ENCODE peak calls at places on chromosomes 2 and 18, in five cellular contexts. L is upper lobe of left lung, F is stomach, K is transverse colon, Z is tibial nerve. V is an unnamed sample.

GRCh38 chr2:51998890-51999289 is 967.0 kb upstream of the NRXN1 start:
- DNase-seq in L (no peak), F (no peak), K (no peak), Z (no peak), V (no peak)

GRCh38 chr2:107588181-107588580 is 238.5 kb upstream of the RGPD4 start:
- DNase-seq in L (no peak), F (no peak), K (no peak), Z (no peak), V (no peak)

GRCh38 chr18:63850010-63850409 is 37.5 kb upstream of the SERPINB2 start:
- DNase-seq in L (no peak), F (no peak), K (no peak), Z (no peak), V (peak)

GRCh38 chr2:239193426-239193825 is 207.4 kb downstream of the HDAC4 start:
- DNase-seq in L (peak), F (peak), K (no peak), Z (no peak), V (no peak)

GRCh38 chr2:25161055-25161781 is 7.2 kb downstream of the POMC start:
- DNase-seq in L (peak), F (peak), K (peak), Z (peak), V (no peak)

GRCh38 chr2:17538022-17538843 is 2.3 kb upstream of the VSNL1 start:
- DNase-seq in L (no peak), F (no peak), K (peak), Z (no peak), V (peak)

GRCh38 chr2:53033416-53033815 is 734.2 kb upstream of the CHAC2 start:
- DNase-seq in L (no peak), F (no peak), K (no peak), Z (no peak), V (no peak)

GRCh38 chr2:59190518-59190917 is 949.4 kb upstream of the FANCL start:
- DNase-seq in L (no peak), F (no peak), K (no peak), Z (no peak), V (no peak)

GRCh38 chr18:68121308-68121707 is 593.6 kb downstream of the TMX3 start:
- DNase-seq in L (no peak), F (no peak), K (no peak), Z (no peak), V (no peak)

GRCh38 chr2:70935468-70936164 is at the start of gene ATP6V1B1:
- DNase-seq in L (peak), F (peak), K (no peak), Z (no peak), V (no peak)

GRCh38 chr2:174485763-174486613 is 841 bp downstream of the GPR155 start:
- DNase-seq in L (no peak), F (peak), K (peak), Z (no peak), V (peak)

GRCh38 chr2:25123682-25124081 is 44.7 kb downstream of the POMC start:
- DNase-seq in L (peak), F (no peak), K (no peak), Z (no peak), V (no peak)

GRCh38 chr18:11470941-11471340 is 138.5 kb upstream of the SLC35G4 start:
- DNase-seq in L (no peak), F (no peak), K (no peak), Z (no peak), V (no peak)

GRCh38 chr18:48861181-48861715 is 89.5 kb downstream of the SMAD7 start:
- DNase-seq in L (no peak), F (no peak), K (no peak), Z (no peak), V (no peak)

GRCh38 chr2:217517402-217517801 is 485.4 kb downstream of the TNS1 start:
- DNase-seq in L (no peak), F (no peak), K (no peak), Z (no peak), V (no peak)

GRCh38 chr2:102283996-102284395 is 27.4 kb upstream of the IL1RL1 start:
- DNase-seq in L (no peak), F (no peak), K (no peak), Z (no peak), V (no peak)

GRCh38 chr2:168673265-168674222 is 128.9 kb upstream of the NOSTRIN start:
- DNase-seq in L (no peak), F (no peak), K (no peak), Z (no peak), V (no peak)

GRCh38 chr2:168666339-168666738 is 136.1 kb upstream of the NOSTRIN start:
- DNase-seq in L (no peak), F (no peak), K (no peak), Z (no peak), V (no peak)

GRCh38 chr2:168670478-168670877 is 132.0 kb upstream of the NOSTRIN start:
- DNase-seq in L (no peak), F (no peak), K (no peak), Z (no peak), V (no peak)

GRCh38 chr2:168671932-168672331 is 130.5 kb upstream of the NOSTRIN start:
- DNase-seq in L (no peak), F (no peak), K (no peak), Z (no peak), V (no peak)

DNA sequence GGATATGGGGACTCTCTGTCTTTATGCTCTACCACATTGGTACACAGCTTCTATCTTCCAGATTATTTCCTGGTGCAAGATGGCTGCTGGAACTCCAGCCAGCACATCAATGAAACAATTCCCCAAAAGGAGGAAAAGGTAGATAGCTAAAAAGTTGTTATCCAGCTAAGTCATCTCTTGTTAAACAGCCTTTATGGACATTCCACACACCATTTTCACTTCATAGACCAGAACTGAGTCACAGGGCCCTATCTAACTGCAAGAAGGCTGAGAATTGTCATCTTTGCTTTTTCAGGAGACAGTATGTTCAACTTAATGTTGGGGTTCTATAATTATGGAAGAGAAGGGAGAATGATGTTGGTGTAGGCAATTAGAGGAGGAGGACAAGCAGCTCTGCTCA is 133.3 kb upstream of the NOSTRIN start:
- DNase-seq in L (no peak), F (no peak), K (no peak), Z (no peak), V (no peak)
- TF ChIP-seq EP300 in L (no peak), F (no peak), K (no peak), Z (no peak), V (no peak)

GRCh38 chr2:128554151-128554769 is 235.6 kb upstream of the HS6ST1 start:
- DNase-seq in L (no peak), F (no peak), K (no peak), Z (no peak), V (no peak)
- TF ChIP-seq EP300 in L (no peak), F (no peak), K (no peak), Z (no peak), V (no peak)

DNA sequence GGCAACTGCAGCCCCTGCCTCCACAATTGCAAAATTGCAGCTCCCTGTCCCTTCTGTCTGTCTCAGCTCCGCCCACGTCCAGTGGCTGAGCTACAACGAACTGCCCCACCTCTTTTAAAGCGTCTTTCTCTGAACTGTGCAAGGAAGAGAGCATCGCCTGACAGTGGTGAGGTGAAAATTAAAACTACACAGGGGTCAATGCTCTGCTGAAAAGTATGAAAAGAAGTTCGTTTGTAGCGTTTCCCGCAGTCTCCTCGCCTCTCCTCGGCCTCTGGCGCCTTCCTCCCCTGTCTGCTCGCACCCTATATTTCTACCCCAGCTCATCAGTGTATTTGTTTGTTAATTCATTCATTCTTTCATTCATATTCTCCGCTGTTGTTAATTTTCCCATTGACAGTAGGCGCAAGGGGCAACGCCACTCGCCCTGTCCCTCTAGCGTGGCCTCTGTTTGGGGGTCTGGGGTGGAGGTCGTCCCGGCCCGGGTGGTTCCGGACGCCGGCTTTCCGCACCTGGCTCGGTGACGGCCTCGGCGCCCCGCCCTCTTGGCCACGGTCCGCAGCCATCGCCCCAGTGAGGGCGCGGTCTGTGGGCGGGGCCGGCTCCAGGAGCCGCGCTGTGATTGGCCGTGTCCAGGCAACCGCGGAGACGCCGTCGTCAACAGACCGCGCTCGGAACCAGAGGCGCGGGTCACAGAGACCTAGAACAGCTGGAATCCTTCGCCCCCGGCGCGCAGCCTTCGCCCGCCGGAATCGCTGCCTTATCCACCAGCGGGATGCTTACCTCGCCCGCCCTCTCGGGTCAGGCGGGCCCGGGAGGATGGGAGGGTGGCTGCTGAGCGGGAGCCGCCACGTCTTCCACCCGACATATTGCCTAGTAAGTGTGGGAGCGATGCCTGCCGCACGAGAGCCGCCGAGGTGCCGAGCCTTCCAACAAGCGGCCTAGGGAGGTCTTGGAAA is at the start of gene VWA3B:
- DNase-seq in L (peak), F (peak), K (peak), Z (no peak), V (peak)
- TF ChIP-seq EP300 in L (no peak), F (no peak), K (peak), Z (no peak), V (no peak)

GRCh38 chr2:200703926-200704637 is 107.6 kb upstream of the BZW1 start:
- DNase-seq in L (no peak), F (no peak), K (no peak), Z (no peak), V (no peak)
- TF ChIP-seq EP300 in L (no peak), F (no peak), K (no peak), Z (no peak), V (no peak)

GRCh38 chr2:235050992-235051351 is 99.2 kb downstream of the SH3BP4 start:
- DNase-seq in L (no peak), F (peak), K (peak), Z (peak), V (peak)
- TF ChIP-seq EP300 in L (peak), F (peak), K (peak), Z (peak), V (peak)

DNA sequence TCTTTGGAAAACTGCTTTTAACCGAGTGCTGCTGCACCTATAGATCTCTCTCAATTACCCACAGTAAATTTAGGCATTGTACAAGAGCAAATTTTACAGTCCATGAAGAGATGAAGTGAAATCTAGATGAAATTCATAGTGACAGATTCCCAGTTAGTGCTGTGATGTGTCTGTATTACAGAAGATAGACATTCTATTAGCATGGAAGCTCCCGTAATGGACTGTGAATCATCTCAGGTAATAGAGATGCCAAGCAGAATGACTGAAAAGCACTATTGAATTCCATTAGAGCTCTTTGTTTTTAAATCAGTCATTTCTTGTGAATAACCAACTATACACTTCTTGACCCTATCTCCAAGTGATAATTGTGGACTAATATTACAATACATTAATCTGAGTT is 36.3 kb upstream of the INSIG2 start:
- DNase-seq in L (no peak), F (no peak), K (no peak), Z (no peak), V (no peak)
- TF ChIP-seq EP300 in L (no peak), F (no peak), K (no peak), Z (no peak), V (no peak)

GRCh38 chr2:140786585-140786984 is 1344.2 kb downstream of the LRP1B start:
- DNase-seq in L (no peak), F (no peak), K (no peak), Z (no peak), V (no peak)
- TF ChIP-seq EP300 in L (no peak), F (no peak), K (no peak), Z (no peak), V (no peak)

GRCh38 chr2:26274058-26274613 is 29.4 kb downstream of the HADHB start:
- DNase-seq in L (no peak), F (peak), K (peak), Z (peak), V (no peak)

GRCh38 chr2:26276488-26276887 is 31.7 kb downstream of the HADHB start:
- DNase-seq in L (no peak), F (no peak), K (no peak), Z (no peak), V (no peak)

GRCh38 chr2:26269571-26270170 is 24.9 kb downstream of the HADHB start:
- DNase-seq in L (no peak), F (no peak), K (no peak), Z (no peak), V (no peak)

GRCh38 chr2:26270363-26270762 is 25.6 kb downstream of the HADHB start:
- DNase-seq in L (no peak), F (no peak), K (no peak), Z (no peak), V (no peak)

GRCh38 chr2:26273501-26273900 is 28.8 kb downstream of the HADHB start:
- DNase-seq in L (no peak), F (no peak), K (no peak), Z (no peak), V (no peak)
- TF ChIP-seq EP300 in L (no peak), F (no peak), K (no peak), Z (no peak), V (no peak)

GRCh38 chr2:28746504-28747111 is 5.0 kb upstream of the PPP1CB start:
- DNase-seq in L (no peak), F (no peak), K (no peak), Z (no peak), V (no peak)
- TF ChIP-seq EP300 in L (peak), F (no peak), K (no peak), Z (peak), V (no peak)

DNA sequence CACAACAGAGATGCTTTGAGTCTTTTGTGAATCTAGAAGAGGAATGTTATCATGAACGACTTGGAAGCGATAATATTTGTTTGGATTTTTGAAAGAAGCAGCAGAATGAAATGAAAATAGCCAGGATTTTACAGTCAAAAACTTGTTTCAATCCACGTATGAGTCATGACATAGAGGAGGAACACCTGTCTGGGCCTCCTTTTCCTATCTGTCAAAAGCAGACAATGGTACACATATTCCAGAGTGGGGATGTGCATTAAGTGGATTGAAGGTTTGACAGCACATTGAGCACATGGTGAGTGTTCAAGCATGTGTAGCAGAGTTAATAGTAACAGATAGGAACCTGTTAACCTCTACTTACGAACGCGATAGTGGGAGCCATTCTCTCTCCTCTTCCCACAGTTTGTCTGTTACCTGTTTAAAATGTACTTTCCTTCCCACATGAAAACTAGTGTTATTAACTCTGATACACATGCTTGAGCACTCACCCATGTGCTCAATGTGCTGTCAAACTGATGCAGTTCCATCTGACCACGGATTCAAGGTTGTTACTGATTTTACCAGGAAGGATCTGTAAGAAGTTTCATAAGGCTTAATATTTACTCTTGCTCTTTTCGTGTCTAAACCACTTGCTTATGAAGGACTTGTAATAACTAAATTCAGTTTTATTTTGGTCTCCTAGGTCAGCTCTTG is 863.4 kb upstream of the SOX11 start:
- DNase-seq in L (no peak), F (no peak), K (no peak), Z (no peak), V (no peak)
- TF ChIP-seq EP300 in L (no peak), F (no peak), K (no peak), Z (no peak), V (no peak)